ENCODE peak calls at places on chromosome 1, in eight cellular contexts. N, M, B, W, Z, J, D and F are unnamed samples.

GRCh38 chr1:116008651-116009380 is 32.5 kb downstream of the SLC22A15 start:
- DNase-seq in N (no peak), M (no peak), B (no peak), W (no peak), Z (peak; percentile 24), J (no peak), D (no peak), F (no peak)

GRCh38 chr1:12166834-12167492 is at the start of gene TNFRSF1B:
- DNase-seq in N (peak; percentile 87), M (peak; percentile 87), B (no peak), W (no peak), Z (peak; percentile 77), J (no peak), D (peak; percentile 95), F (peak; percentile 94)

GRCh38 chr1:83999316-83999819 is 436 bp upstream of the TTLL7 start:
- DNase-seq in N (peak; percentile 83), M (peak; percentile 71), B (peak; percentile 76), W (peak; percentile 72), Z (peak; percentile 79), J (peak; percentile 84), D (peak; percentile 80), F (peak; percentile 75)

GRCh38 chr1:80929868-80930508 is 870.7 kb upstream of the ADGRL2 start:
- DNase-seq in N (no peak), M (no peak), B (no peak), W (no peak), Z (no peak), J (no peak), D (no peak), F (no peak)

GRCh38 chr1:36653850-36654249 is 171.1 kb upstream of the CSF3R start:
- DNase-seq in N (no peak), M (peak; percentile 34), B (peak; percentile 57), W (no peak), Z (peak; percentile 58), J (peak; percentile 52), D (no peak), F (no peak)

GRCh38 chr1:243848165-243849088 is 1.6 kb downstream of the AKT3 start:
- DNase-seq in N (no peak), M (no peak), B (no peak), W (no peak), Z (no peak), J (peak; percentile 25), D (no peak), F (no peak)

GRCh38 chr1:202283379-202283844 is 58.3 kb downstream of the UBE2T start:
- DNase-seq in N (no peak), M (no peak), B (peak; percentile 100), W (no peak), Z (no peak), J (peak; percentile 49), D (no peak), F (no peak)

GRCh38 chr1:203142684-203143408 is 15.3 kb downstream of the ADORA1 start:
- DNase-seq in N (no peak), M (no peak), B (no peak), W (no peak), Z (no peak), J (no peak), D (no peak), F (no peak)

GRCh38 chr1:205430631-205431305 is 8.9 kb upstream of the LEMD1 start:
- DNase-seq in N (peak; percentile 77), M (peak; percentile 43), B (peak; percentile 50), W (no peak), Z (peak; percentile 61), J (peak; percentile 51), D (peak; percentile 79), F (peak; percentile 61)

GRCh38 chr1:41322835-41323234 is 38.4 kb upstream of the FOXO6 start:
- DNase-seq in N (peak; percentile 62), M (no peak), B (peak; percentile 62), W (no peak), Z (peak; percentile 44), J (peak; percentile 32), D (peak; percentile 83), F (peak; percentile 76)

GRCh38 chr1:192604979-192605620 is 29.5 kb downstream of the RGS1 start:
- DNase-seq in N (no peak), M (no peak), B (no peak), W (no peak), Z (no peak), J (peak; percentile 36), D (no peak), F (no peak)

GRCh38 chr1:206506803-206507394 is 432 bp upstream of the RASSF5 start:
- DNase-seq in N (no peak), M (peak; percentile 49), B (no peak), W (no peak), Z (no peak), J (no peak), D (peak; percentile 63), F (peak; percentile 59)

GRCh38 chr1:9551984-9552383 is 12.7 kb downstream of the SLC25A33 start:
- DNase-seq in N (no peak), M (no peak), B (no peak), W (no peak), Z (no peak), J (no peak), D (no peak), F (no peak)
- TF ChIP-seq CTCF in N (no peak), M (no peak), B (no peak), W (no peak), Z (no peak), J (no peak), D (no peak), F (no peak)

DNA sequence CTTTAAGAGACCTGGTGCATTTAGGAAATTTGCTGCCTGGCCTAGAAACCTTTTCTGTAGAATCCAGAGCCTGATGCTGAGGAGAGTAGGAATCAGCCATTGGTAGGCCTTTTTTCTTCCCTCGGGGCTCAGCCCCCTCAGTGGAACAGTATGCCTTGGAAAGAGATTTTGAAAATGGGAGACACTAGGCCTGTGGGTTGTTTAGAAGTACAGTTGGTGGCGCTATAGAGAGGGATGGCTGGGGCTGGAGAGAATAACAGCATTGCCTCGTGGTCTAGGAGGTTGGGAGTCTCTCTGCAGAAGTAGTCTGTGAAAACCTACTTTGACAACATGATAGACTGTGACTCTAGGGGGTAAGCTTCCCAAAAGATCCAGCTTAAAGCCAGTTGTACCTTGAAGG is 8.2 kb downstream of the KIF2C start:
- DNase-seq in N (no peak), M (no peak), B (no peak), W (no peak), Z (no peak), J (peak; percentile 5), D (no peak), F (no peak)
- TF ChIP-seq CTCF in N (peak; percentile 48), M (no peak), B (no peak), W (no peak), Z (no peak), J (no peak), D (no peak), F (no peak)

GRCh38 chr1:82762829-82763532 is 962.2 kb downstream of the ADGRL2 start:
- DNase-seq in N (no peak), M (no peak), B (no peak), W (no peak), Z (no peak), J (no peak), D (no peak), F (no peak)

GRCh38 chr1:82755671-82756070 is 954.9 kb downstream of the ADGRL2 start:
- DNase-seq in N (no peak), M (no peak), B (no peak), W (no peak), Z (no peak), J (no peak), D (no peak), F (no peak)

GRCh38 chr1:82759035-82759434 is 958.3 kb downstream of the ADGRL2 start:
- DNase-seq in N (no peak), M (no peak), B (no peak), W (no peak), Z (no peak), J (no peak), D (no peak), F (no peak)
- TF ChIP-seq CTCF in N (no peak), M (no peak), B (no peak), W (no peak), Z (no peak), J (no peak), D (no peak), F (no peak)

GRCh38 chr1:32376199-32376598 is 13.9 kb downstream of the TSSK3 start:
- DNase-seq in N (no peak), M (no peak), B (no peak), W (no peak), Z (no peak), J (no peak), D (no peak), F (no peak)

GRCh38 chr1:32374193-32374592 is 11.9 kb downstream of the TSSK3 start:
- DNase-seq in N (no peak), M (no peak), B (no peak), W (no peak), Z (no peak), J (no peak), D (no peak), F (no peak)

GRCh38 chr1:32377541-32378220 is 15.3 kb downstream of the TSSK3 start:
- DNase-seq in N (no peak), M (no peak), B (no peak), W (no peak), Z (no peak), J (no peak), D (no peak), F (no peak)

GRCh38 chr1:32367912-32368635 is 5.7 kb downstream of the TSSK3 start:
- DNase-seq in N (no peak), M (no peak), B (no peak), W (no peak), Z (no peak), J (no peak), D (no peak), F (no peak)

GRCh38 chr1:32372149-32372756 is 9.9 kb downstream of the TSSK3 start:
- DNase-seq in N (no peak), M (no peak), B (no peak), W (no peak), Z (no peak), J (no peak), D (peak; percentile 55), F (no peak)
- TF ChIP-seq CTCF in N (peak; percentile 37), M (no peak), B (no peak), W (no peak), Z (no peak), J (no peak), D (no peak), F (peak; percentile 23)

GRCh38 chr1:110130113-110130591 is 17.9 kb downstream of the UBL4B start:
- DNase-seq in N (no peak), M (no peak), B (no peak), W (no peak), Z (peak; percentile 26), J (no peak), D (no peak), F (no peak)
- TF ChIP-seq CTCF in N (peak; percentile 45), M (no peak), B (no peak), W (peak; percentile 17), Z (peak; percentile 37), J (peak; percentile 8), D (no peak), F (peak; percentile 29)

DNA sequence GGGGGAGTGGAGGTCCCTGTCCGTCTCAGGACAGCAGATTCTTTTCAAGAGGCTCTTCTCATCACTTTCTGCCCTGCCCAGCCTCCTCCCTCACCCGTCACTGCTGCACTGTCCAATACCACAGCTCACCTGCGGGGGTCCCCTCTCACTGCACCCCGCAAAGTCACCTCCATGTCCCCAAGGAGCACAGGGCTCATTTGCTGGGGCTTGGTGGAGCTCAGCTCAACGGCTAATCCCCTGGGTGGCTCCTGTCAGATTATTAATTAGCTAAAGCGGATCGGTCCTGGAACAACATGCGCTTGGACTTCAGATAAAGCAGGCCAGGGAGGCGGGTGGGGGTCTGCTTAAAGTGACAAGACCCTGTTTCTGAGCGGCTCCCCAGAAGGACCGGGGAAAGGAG is 43.2 kb downstream of the CASZ1 start:
- DNase-seq in N (no peak), M (no peak), B (no peak), W (no peak), Z (no peak), J (no peak), D (no peak), F (no peak)
- TF ChIP-seq CTCF in N (no peak), M (no peak), B (no peak), W (no peak), Z (peak; percentile 12), J (no peak), D (no peak), F (no peak)